ENCODE peak calls at places on chromosomes 7 and 10, in six cellular contexts. J, T, I, R, U and S are unnamed samples.

GRCh38 chr10:124385627-124386185 is 33.0 kb downstream of the OAT start:
- DNase-seq in T (no peak), J (no peak), R (no peak), U (no peak), I (no peak), S (no peak)

GRCh38 chr7:44220732-44221131 is 20.0 kb downstream of the YKT6 start:
- DNase-seq in I (no peak), R (no peak), U (no peak), T (no peak), J (no peak), S (no peak)

GRCh38 chr7:128792471-128793183 is 859 bp downstream of the CCDC136 start:
- DNase-seq in T (no peak), I (no peak), U (no peak), R (no peak), J (no peak), S (no peak)

GRCh38 chr10:29949411-29950011 is 109.9 kb downstream of the JCAD start:
- DNase-seq in I (no peak), R (no peak), U (no peak), T (peak), J (peak), S (no peak)

GRCh38 chr10:64332551-64332950 is 811.4 kb downstream of the REEP3 start:
- DNase-seq in U (no peak), I (no peak), R (no peak), J (no peak), T (no peak), S (no peak)

GRCh38 chr10:12799746-12800145 is 201.8 kb downstream of the CCDC3 start:
- DNase-seq in J (no peak), T (no peak), I (no peak), R (no peak), U (no peak), S (no peak)

GRCh38 chr7:28405662-28406061 is 6.7 kb upstream of the CREB5 start:
- DNase-seq in U (no peak), R (no peak), J (peak), T (peak), I (no peak), S (no peak)

GRCh38 chr10:91190388-91190870 is 30.0 kb upstream of the PCGF5 start:
- DNase-seq in T (peak), I (no peak), J (peak), U (no peak), R (no peak), S (no peak)

GRCh38 chr10:13102002-13102794 is 2.2 kb downstream of the OPTN start:
- DNase-seq in T (no peak), J (peak), U (no peak), R (no peak), I (no peak), S (no peak)

GRCh38 chr10:62858364-62858763 is 42.2 kb upstream of the EGR2 start:
- DNase-seq in T (no peak), J (peak), U (peak), R (no peak), I (no peak), S (no peak)

GRCh38 chr7:128075536-128076095 is 44.4 kb upstream of the LRRC4 start:
- DNase-seq in J (no peak), T (no peak), I (peak), R (no peak), U (no peak), S (no peak)

GRCh38 chr7:129950191-129950940 is 2.4 kb downstream of the UBE2H start:
- DNase-seq in R (peak), T (no peak), U (no peak), J (no peak), I (no peak), S (no peak)

GRCh38 chr7:151008511-151009323 is 15.6 kb downstream of the ATG9B start:
- DNase-seq in J (no peak), T (no peak), R (peak), U (peak), I (no peak), S (peak)

GRCh38 chr10:96588601-96589419 is 2.0 kb upstream of the TM9SF3 start:
- DNase-seq in T (no peak), U (no peak), R (no peak), I (no peak), J (peak), S (no peak)

GRCh38 chr7:109579876-109580275 is 1010.2 kb downstream of the DNAJB9 start:
- DNase-seq in I (no peak), T (no peak), J (no peak), R (no peak), U (no peak), S (no peak)

GRCh38 chr10:122861724-122862161 is 16.1 kb upstream of the CUZD1 start:
- DNase-seq in I (no peak), J (peak), T (no peak), U (no peak), R (no peak), S (no peak)

GRCh38 chr10:114708717-114709352 is 50.8 kb upstream of the ABLIM1 start:
- DNase-seq in J (peak), T (no peak), R (no peak), U (no peak), I (no peak), S (no peak)

GRCh38 chr10:11178606-11179221 is 161.0 kb downstream of the CELF2 start:
- DNase-seq in T (no peak), R (peak), I (peak), J (peak), U (peak), S (peak)

GRCh38 chr7:127474457-127474856 is 81.9 kb upstream of the ZNF800 start:
- DNase-seq in J (no peak), T (no peak), R (no peak), U (no peak), I (no peak), S (no peak)

GRCh38 chr10:58189269-58189668 is 78.4 kb downstream of the IPMK start:
- DNase-seq in J (no peak), T (peak), I (no peak), R (no peak), U (no peak), S (no peak)